ENCODE peak calls at places on chromosomes 7 and 10, in four cellular contexts. T, F, D and X are unnamed samples.

GRCh38 chr10:117492504-117492903 is 50.0 kb upstream of the EMX2 start:
- DNase-seq in T (no peak), F (peak; percentile 70), D (no peak), X (no peak)

GRCh38 chr10:6430581-6430980 is 149.5 kb downstream of the PRKCQ start:
- DNase-seq in T (no peak), F (no peak), D (no peak), X (no peak)

GRCh38 chr10:128599030-128599429 is 472.8 kb upstream of the MKI67 start:
- DNase-seq in T (no peak), F (no peak), D (no peak), X (no peak)

GRCh38 chr7:85750454-85750949 is 563.6 kb upstream of the SEMA3D start:
- DNase-seq in T (peak; percentile 56), F (no peak), D (peak; percentile 75), X (peak; percentile 74)

GRCh38 chr7:151601521-151602305 is 82.0 kb upstream of the RHEB start:
- DNase-seq in T (peak; percentile 9), F (no peak), D (no peak), X (no peak)

GRCh38 chr7:107528461-107528860 is 35.3 kb downstream of the COG5 start:
- DNase-seq in T (peak; percentile 75), F (no peak), D (no peak), X (no peak)

GRCh38 chr10:118900617-118901016 is 128.9 kb upstream of the NANOS1 start:
- DNase-seq in T (no peak), F (no peak), D (no peak), X (no peak)

GRCh38 chr10:110845372-110845755 is 26.4 kb upstream of the PDCD4 start:
- DNase-seq in T (no peak), F (no peak), D (no peak), X (no peak)

GRCh38 chr7:137967143-137968018 is 34.5 kb downstream of the CREB3L2 start:
- DNase-seq in T (peak; percentile 90), F (no peak), D (peak; percentile 89), X (no peak)

GRCh38 chr10:102413053-102413705 is 5.4 kb downstream of the PSD start:
- DNase-seq in T (no peak), F (peak; percentile 54), D (no peak), X (peak; percentile 77)

GRCh38 chr10:3427846-3428442 is 255.4 kb upstream of the PITRM1 start:
- DNase-seq in T (no peak), F (no peak), D (no peak), X (no peak)

GRCh38 chr7:82388138-82388537 is 55.4 kb downstream of the CACNA2D1 start:
- DNase-seq in T (no peak), F (no peak), D (no peak), X (no peak)

GRCh38 chr7:140541513-140542192 is 62.3 kb upstream of the MKRN1 start:
- DNase-seq in T (peak; percentile 95), F (peak; percentile 80), D (no peak), X (peak; percentile 87)

GRCh38 chr10:91170418-91170817 is 50.0 kb upstream of the PCGF5 start:
- DNase-seq in T (no peak), F (no peak), D (no peak), X (no peak)

GRCh38 chr7:100745184-100745583 is 11.8 kb downstream of the ZAN start:
- DNase-seq in T (peak; percentile 37), F (no peak), D (no peak), X (peak; percentile 49)

GRCh38 chr10:99329238-99329890 is at the start of gene CNNM1:
- DNase-seq in T (peak; percentile 72), F (peak; percentile 5), D (peak; percentile 12), X (peak; percentile 71)

GRCh38 chr10:106378251-106378650 is 786.3 kb downstream of the SORCS1 start:
- DNase-seq in T (no peak), F (no peak), D (no peak), X (no peak)

GRCh38 chr10:31677198-31678138 is 251.2 kb downstream of the ARHGAP12 start:
- DNase-seq in T (no peak), F (no peak), D (no peak), X (no peak)

GRCh38 chr7:101426303-101427011 is 63.8 kb downstream of the COL26A1 start:
- DNase-seq in T (no peak), F (no peak), D (no peak), X (no peak)

GRCh38 chr7:104650991-104651680 is 322.7 kb downstream of the LHFPL3 start:
- DNase-seq in T (no peak), F (no peak), D (no peak), X (no peak)

GRCh38 chr10:119273413-119273812 is 66.0 kb downstream of the GRK5 start:
- DNase-seq in T (no peak), F (no peak), D (no peak), X (no peak)

GRCh38 chr10:123804716-123805115 is 86.9 kb downstream of the CPXM2 start:
- DNase-seq in T (peak; percentile 14), F (no peak), D (no peak), X (no peak)

GRCh38 chr10:86311176-86311575 is 55.4 kb downstream of the GRID1 start:
- DNase-seq in T (no peak), F (no peak), D (no peak), X (peak; percentile 7)

GRCh38 chr10:68364101-68364886 is 31.6 kb upstream of the PBLD start:
- DNase-seq in T (no peak), F (no peak), D (no peak), X (no peak)

GRCh38 chr7:26958834-26959233 is 94.4 kb upstream of the SKAP2 start:
- DNase-seq in T (peak; percentile 89), F (no peak), D (no peak), X (no peak)

GRCh38 chr10:75111906-75112703 is 649 bp downstream of the SAMD8 start:
- DNase-seq in T (peak; percentile 71), F (peak; percentile 40), D (peak; percentile 89), X (peak; percentile 65)

GRCh38 chr7:130266258-130266960 is at the start of gene CPA2:
- DNase-seq in T (no peak), F (no peak), D (no peak), X (no peak)

GRCh38 chr7:80312139-80312661 is 177.6 kb downstream of the GNAI1 start:
- DNase-seq in T (peak; percentile 81), F (no peak), D (no peak), X (no peak)

GRCh38 chr7:130322615-130323014 is 22.0 kb upstream of the CPA5 start:
- DNase-seq in T (no peak), F (no peak), D (no peak), X (no peak)

GRCh38 chr7:139071683-139072082 is 35.8 kb upstream of the ZC3HAV1L start:
- DNase-seq in T (no peak), F (no peak), D (no peak), X (no peak)

GRCh38 chr10:60353519-60354258 is 36.0 kb downstream of the ANK3 start:
- DNase-seq in T (no peak), F (no peak), D (no peak), X (peak; percentile 54)

GRCh38 chr10:43076311-43076875 is 476 bp upstream of the RET start:
- DNase-seq in T (no peak), F (no peak), D (peak; percentile 51), X (peak; percentile 68)

GRCh38 chr10:31318382-31318853 is 598 bp upstream of the ZEB1 start:
- DNase-seq in T (peak; percentile 69), F (no peak), D (peak; percentile 92), X (no peak)

GRCh38 chr7:30660331-30661255 is 21.7 kb downstream of the CRHR2 start:
- DNase-seq in T (no peak), F (no peak), D (no peak), X (no peak)